ENCODE peak calls at places on chromosomes 3 and 15, in six cellular contexts. N is H9, A is mesenchymal stem cell, Y is WERI-Rb-1, D is astrocyte, V is sigmoid colon. Q is an unnamed sample.

GRCh38 chr3:153688541-153689120 is 432.6 kb upstream of the ARHGEF26 start:
- DNase-seq in N (no peak), A (no peak), Y (no peak), D (no peak), V (no peak), Q (no peak)

GRCh38 chr3:159830523-159831151 is 158.0 kb upstream of the IL12A start:
- DNase-seq in N (no peak), A (peak; percentile 62), Y (no peak), D (peak; percentile 41), V (no peak), Q (no peak)

GRCh38 chr3:187261541-187261969 is 30.0 kb downstream of the MASP1 start:
- DNase-seq in N (no peak), A (peak; percentile 45), Y (no peak), D (peak; percentile 73), V (no peak), Q (no peak)

GRCh38 chr3:133209871-133210550 is 171.8 kb downstream of the TMEM108 start:
- DNase-seq in N (no peak), A (peak; percentile 55), Y (no peak), D (peak; percentile 52), V (no peak), Q (no peak)

GRCh38 chr15:88431441-88431840 is 35.7 kb downstream of the MRPL46 start:
- DNase-seq in N (peak; percentile 66), A (no peak), Y (no peak), D (no peak), V (no peak), Q (no peak)

GRCh38 chr15:57557810-57558209 is 33.9 kb upstream of the MYZAP start:
- DNase-seq in N (no peak), A (no peak), Y (no peak), D (no peak), V (no peak), Q (no peak)

GRCh38 chr15:89334510-89335288 is at the start of gene POLG:
- DNase-seq in N (peak; percentile 99), A (peak; percentile 99), Y (peak; percentile 99), D (peak; percentile 98), V (peak; percentile 100), Q (peak; percentile 98)

GRCh38 chr15:63332367-63333078 is 49.1 kb downstream of the CA12 start:
- DNase-seq in N (no peak), A (peak; percentile 71), Y (no peak), D (peak; percentile 82), V (no peak), Q (no peak)

GRCh38 chr3:58173670-58174472 is 36.9 kb downstream of the DNASE1L3 start:
- DNase-seq in N (peak; percentile 80), A (no peak), Y (peak; percentile 76), D (no peak), V (peak; percentile 82), Q (peak; percentile 87)

GRCh38 chr3:52046186-52046913 is 10.0 kb downstream of the DUSP7 start:
- DNase-seq in N (no peak), A (peak; percentile 99), Y (no peak), D (peak; percentile 98), V (no peak), Q (no peak)

GRCh38 chr3:157921767-157922166 is 184.5 kb downstream of the SHOX2 start:
- DNase-seq in N (no peak), A (no peak), Y (no peak), D (no peak), V (no peak), Q (no peak)

GRCh38 chr3:147654827-147655226 is 245.7 kb downstream of the ZIC1 start:
- DNase-seq in N (no peak), A (no peak), Y (no peak), D (peak; percentile 85), V (no peak), Q (no peak)

GRCh38 chr3:86702381-86702958 is 288.5 kb downstream of the VGLL3 start:
- DNase-seq in N (no peak), A (peak; percentile 1), Y (no peak), D (no peak), V (no peak), Q (no peak)

GRCh38 chr15:66982250-66982649 is 83.2 kb upstream of the SMAD3 start:
- DNase-seq in N (no peak), A (no peak), Y (peak; percentile 11), D (no peak), V (no peak), Q (no peak)

GRCh38 chr3:113745273-113746068 is 578 bp downstream of the NAA50 start:
- DNase-seq in N (peak; percentile 81), A (peak; percentile 93), Y (peak; percentile 71), D (peak; percentile 86), V (peak; percentile 88), Q (peak; percentile 61)

GRCh38 chr3:57298041-57298440 is 5.6 kb upstream of the ASB14 start:
- DNase-seq in N (no peak), A (peak; percentile 21), Y (no peak), D (peak; percentile 47), V (no peak), Q (no peak)

GRCh38 chr3:156691920-156692319 is 17.5 kb downstream of the TIPARP start:
- DNase-seq in N (no peak), A (peak; percentile 87), Y (no peak), D (peak; percentile 76), V (no peak), Q (no peak)

GRCh38 chr3:9408061-9408460 is 10.6 kb downstream of the SETD5 start:
- DNase-seq in N (no peak), A (no peak), Y (no peak), D (no peak), V (no peak), Q (no peak)

GRCh38 chr3:142888484-142889262 is at the start of gene PCOLCE2:
- DNase-seq in N (peak; percentile 75), A (peak; percentile 9), Y (peak; percentile 69), D (peak; percentile 25), V (peak; percentile 66), Q (peak; percentile 21)

GRCh38 chr15:52010633-52011595 is 8.1 kb upstream of the MAPK6 start:
- DNase-seq in N (no peak), A (peak; percentile 88), Y (no peak), D (peak; percentile 90), V (peak; percentile 77), Q (no peak)

GRCh38 chr3:22685598-22685997 is 517.5 kb upstream of the UBE2E2 start:
- DNase-seq in N (no peak), A (peak; percentile 35), Y (no peak), D (no peak), V (no peak), Q (no peak)

GRCh38 chr15:77251662-77252061 is 168.2 kb downstream of the PEAK1 start:
- DNase-seq in N (peak; percentile 47), A (peak; percentile 23), Y (no peak), D (peak; percentile 8), V (no peak), Q (no peak)

GRCh38 chr15:64847016-64847415 is 5.3 kb downstream of the PLEKHO2 start:
- DNase-seq in N (peak; percentile 16), A (no peak), Y (no peak), D (no peak), V (peak; percentile 53), Q (no peak)

GRCh38 chr3:144652573-144652972 is 681.0 kb downstream of the DIPK2A start:
- DNase-seq in N (no peak), A (peak; percentile 45), Y (no peak), D (no peak), V (no peak), Q (no peak)

GRCh38 chr3:126678691-126679317 is 23.9 kb upstream of the TXNRD3 start:
- DNase-seq in N (no peak), A (no peak), Y (peak; percentile 60), D (no peak), V (no peak), Q (no peak)

GRCh38 chr3:13289771-13290285 is 130.3 kb downstream of the NUP210 start:
- DNase-seq in N (no peak), A (no peak), Y (no peak), D (no peak), V (peak; percentile 47), Q (no peak)

GRCh38 chr3:153614563-153614962 is 452.5 kb downstream of the RAP2B start:
- DNase-seq in N (no peak), A (peak; percentile 66), Y (no peak), D (peak; percentile 70), V (no peak), Q (no peak)

GRCh38 chr3:194781617-194782016 is 95.9 kb downstream of the FAM43A start:
- DNase-seq in N (no peak), A (no peak), Y (no peak), D (no peak), V (no peak), Q (no peak)

GRCh38 chr15:43370310-43370974 is 401 bp downstream of the ZSCAN29 start:
- DNase-seq in N (peak; percentile 44), A (peak; percentile 72), Y (peak; percentile 42), D (peak; percentile 19), V (no peak), Q (no peak)
- H3K27ac ChIP-seq in N (no peak overlapping the region), A (no peak overlapping the region), Y (peak overlapping the region; percentile 92), D (peak overlapping the region; percentile 13), V (peak overlapping the region; percentile 82), Q (peak overlapping the region; percentile 42)

DNA sequence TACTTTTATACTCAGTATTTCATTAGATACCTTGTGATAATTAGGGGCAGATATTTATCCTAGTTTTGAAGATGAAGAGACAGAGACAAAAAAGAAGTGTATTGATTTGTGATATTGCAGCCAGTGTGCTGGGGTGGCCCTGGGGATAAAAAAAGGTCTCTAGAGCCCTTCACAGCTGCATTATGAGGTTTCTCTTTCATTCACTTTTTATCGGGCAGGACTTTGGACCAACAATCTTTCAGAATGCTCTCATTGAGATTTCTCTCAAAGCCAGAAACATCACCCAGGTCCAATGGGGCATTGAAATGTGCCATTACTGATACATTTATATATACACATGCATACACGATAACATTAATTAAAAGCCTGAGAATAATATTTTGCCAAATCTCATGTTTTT is 20.5 kb upstream of the SELENOT start:
- DNase-seq in N (no peak), A (no peak), Y (no peak), D (no peak), V (no peak), Q (no peak)
- H3K27ac ChIP-seq in N (no peak overlapping the region), A (no peak overlapping the region), Y (no peak overlapping the region), D (no peak overlapping the region), V (no peak overlapping the region), Q (no peak overlapping the region)

DNA sequence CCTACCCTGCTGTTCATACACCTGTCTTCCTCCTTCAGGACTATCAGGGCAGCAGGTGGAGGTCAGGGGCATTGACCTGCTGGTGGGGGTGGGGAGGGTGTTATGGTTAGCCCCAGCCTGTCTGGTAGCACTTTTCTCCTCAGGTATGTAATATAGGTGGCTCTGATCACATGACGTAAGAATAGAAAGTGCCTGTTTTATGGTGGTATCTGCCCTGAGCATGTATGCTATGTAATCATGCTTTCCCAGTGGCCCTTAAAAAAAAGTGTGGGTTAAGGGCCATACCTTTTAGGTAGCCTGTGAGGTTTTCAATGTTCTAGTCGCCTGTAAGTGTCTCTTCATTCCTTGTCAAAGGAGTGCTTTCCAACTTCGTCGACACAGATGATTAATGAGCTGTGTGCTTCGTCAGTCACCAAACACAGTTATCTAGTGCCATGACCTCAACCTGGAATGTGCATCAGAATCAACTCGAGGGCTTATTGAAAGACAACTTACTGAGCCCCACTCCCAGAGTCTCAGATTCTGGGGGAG is 86.3 kb downstream of the KLHL25 start:
- DNase-seq in N (no peak), A (no peak), Y (no peak), D (peak; percentile 45), V (no peak), Q (no peak)
- H3K27ac ChIP-seq in N (no peak overlapping the region), A (no peak overlapping the region), Y (no peak overlapping the region), D (no peak overlapping the region), V (peak overlapping the region; percentile 83), Q (peak overlapping the region; percentile 89)

DNA sequence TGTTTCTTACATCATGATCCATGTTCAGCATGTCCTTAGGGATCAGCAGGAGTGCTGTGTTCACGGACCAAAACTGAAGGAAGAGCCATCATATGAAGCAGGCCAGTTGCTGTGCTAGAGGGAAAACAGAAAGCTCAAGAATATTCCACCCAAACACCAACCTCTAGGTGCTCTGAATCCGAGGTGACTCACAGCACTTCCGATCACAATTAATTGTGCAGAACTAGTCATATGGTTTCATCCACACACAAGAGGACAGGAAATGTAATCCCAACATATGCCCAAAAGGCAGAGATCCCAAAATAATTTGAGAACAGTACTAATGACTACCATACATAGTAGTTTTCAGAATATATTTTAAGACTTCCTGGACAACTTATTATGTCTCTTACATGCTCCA is 257.9 kb upstream of the KCNH8 start:
- DNase-seq in N (no peak), A (no peak), Y (no peak), D (no peak), V (no peak), Q (no peak)
- H3K27ac ChIP-seq in N (no peak overlapping the region), A (no peak overlapping the region), Y (no peak overlapping the region), D (no peak overlapping the region), V (no peak overlapping the region), Q (no peak overlapping the region)

Q was measured in pancreas.